ENCODE peak calls at places on chromosomes 2 and 18, in five cellular contexts. F is mammary epithelial cell, J is AG04449, Z is fibroblast of mammary gland, V is testis. Q is an unnamed sample.

GRCh38 chr18:64110692-64111480 is 38.0 kb downstream of the LINC00305 start:
- DNase-seq in F (no peak), J (no peak), Z (no peak), V (no peak), Q (peak; percentile 57)

GRCh38 chr18:68104036-68104435 is 587.5 kb upstream of the DSEL start:
- DNase-seq in F (no peak), J (no peak), Z (peak; percentile 1), V (no peak), Q (no peak)

GRCh38 chr2:11802782-11803191 is 56.4 kb downstream of the LPIN1 start:
- DNase-seq in F (no peak), J (no peak), Z (peak; percentile 90), V (no peak), Q (no peak)

GRCh38 chr18:61764381-61764780 is 128.4 kb downstream of the RNF152 start:
- DNase-seq in F (peak; percentile 33), J (no peak), Z (no peak), V (no peak), Q (no peak)

GRCh38 chr18:52082250-52082649 is 257.7 kb upstream of the DCC start:
- DNase-seq in F (no peak), J (no peak), Z (no peak), V (no peak), Q (no peak)

GRCh38 chr18:42780171-42780570 is 335.3 kb downstream of the RIT2 start:
- DNase-seq in F (no peak), J (no peak), Z (no peak), V (no peak), Q (no peak)

GRCh38 chr2:113089907-113090306 is 22.1 kb downstream of the IL1F10 start:
- DNase-seq in F (no peak), J (no peak), Z (no peak), V (no peak), Q (no peak)

GRCh38 chr18:79948719-79949411 is 2.6 kb downstream of the SLC66A2 start:
- DNase-seq in F (no peak), J (no peak), Z (no peak), V (peak; percentile 8), Q (no peak)

GRCh38 chr2:226970362-226970761 is 134.5 kb downstream of the RHBDD1 start:
- DNase-seq in F (no peak), J (no peak), Z (no peak), V (no peak), Q (no peak)

GRCh38 chr2:156818944-156819343 is 382.8 kb downstream of the GPD2 start:
- DNase-seq in F (no peak), J (no peak), Z (peak; percentile 84), V (no peak), Q (no peak)

GRCh38 chr2:128162266-128162665 is 71.3 kb downstream of the UGGT1 start:
- DNase-seq in F (no peak), J (no peak), Z (no peak), V (no peak), Q (no peak)

GRCh38 chr2:160484859-160485520 is 8.6 kb downstream of the RBMS1 start:
- DNase-seq in F (no peak), J (no peak), Z (no peak), V (no peak), Q (no peak)

GRCh38 chr2:129810521-129810920 is 168.9 kb upstream of the RAB6C start:
- DNase-seq in F (no peak), J (no peak), Z (no peak), V (no peak), Q (no peak)

GRCh38 chr18:78659748-78660147 is 319.9 kb upstream of the SALL3 start:
- DNase-seq in F (no peak), J (no peak), Z (no peak), V (no peak), Q (no peak)

GRCh38 chr2:61291851-61292575 is 130.0 kb downstream of the C2orf74 start:
- DNase-seq in F (no peak), J (no peak), Z (no peak), V (no peak), Q (peak; percentile 20)

GRCh38 chr2:134426721-134427120 is 172.8 kb downstream of the MGAT5 start:
- DNase-seq in F (no peak), J (no peak), Z (no peak), V (no peak), Q (no peak)

GRCh38 chr2:23460228-23460627 is 75.2 kb downstream of the KLHL29 start:
- DNase-seq in F (no peak), J (no peak), Z (peak; percentile 58), V (no peak), Q (peak; percentile 51)

GRCh38 chr2:12702661-12703121 is 14.0 kb upstream of the TRIB2 start:
- DNase-seq in F (peak; percentile 94), J (no peak), Z (peak; percentile 90), V (no peak), Q (peak; percentile 92)

GRCh38 chr2:188303363-188304031 is 11.8 kb downstream of the GULP1 start:
- DNase-seq in F (peak; percentile 49), J (no peak), Z (no peak), V (no peak), Q (no peak)

GRCh38 chr2:32895424-32895823 is 51.3 kb upstream of the LTBP1 start:
- DNase-seq in F (no peak), J (no peak), Z (no peak), V (no peak), Q (no peak)

GRCh38 chr2:28454016-28454930 is 41.6 kb upstream of the PLB1 start:
- DNase-seq in F (peak; percentile 80), J (peak; percentile 12), Z (peak; percentile 17), V (no peak), Q (peak; percentile 93)

GRCh38 chr2:220775856-220776467 is 796.1 kb downstream of the EPHA4 start:
- DNase-seq in F (no peak), J (no peak), Z (no peak), V (no peak), Q (peak; percentile 23)

GRCh38 chr2:156434461-156435291 is 1.5 kb upstream of the GPD2 start:
- DNase-seq in F (no peak), J (no peak), Z (peak; percentile 48), V (no peak), Q (peak; percentile 29)

GRCh38 chr2:234091432-234091879 is 41.0 kb downstream of the SPP2 start:
- DNase-seq in F (peak; percentile 72), J (no peak), Z (peak; percentile 17), V (peak; percentile 39), Q (peak; percentile 36)

GRCh38 chr18:31329787-31330438 is 12.0 kb downstream of the DSG1 start:
- DNase-seq in F (no peak), J (no peak), Z (no peak), V (no peak), Q (no peak)

GRCh38 chr2:241355983-241356870 is at the start of gene FARP2:
- DNase-seq in F (peak; percentile 96), J (peak; percentile 89), Z (peak; percentile 97), V (peak; percentile 100), Q (peak; percentile 99)

GRCh38 chr2:241356871-241357260 is 781 bp downstream of the FARP2 start:
- DNase-seq in F (no peak), J (no peak), Z (no peak), V (no peak), Q (no peak)

GRCh38 chr2:241358470-241358869 is 2.4 kb downstream of the FARP2 start:
- DNase-seq in F (no peak), J (no peak), Z (no peak), V (no peak), Q (no peak)

GRCh38 chr2:241359481-241360045 is 3.5 kb downstream of the FARP2 start:
- DNase-seq in F (no peak), J (no peak), Z (no peak), V (no peak), Q (no peak)

GRCh38 chr2:241357531-241357930 is 1.4 kb downstream of the FARP2 start:
- DNase-seq in F (no peak), J (no peak), Z (no peak), V (no peak), Q (peak; percentile 30)
- H3K4me3 ChIP-seq in F (no peak overlapping the region), J (peak overlapping the region; percentile 84), Z (no peak overlapping the region), V (no peak overlapping the region), Q (peak overlapping the region; percentile 77)

GRCh38 chr18:54961016-54961423 is 1.8 kb upstream of the CCDC68 start:
- DNase-seq in F (no peak), J (no peak), Z (no peak), V (no peak), Q (no peak)

GRCh38 chr18:54957295-54957694 is 2.0 kb downstream of the CCDC68 start:
- DNase-seq in F (no peak), J (no peak), Z (peak; percentile 16), V (peak; percentile 73), Q (no peak)

GRCh38 chr18:54957987-54958386 is 1.3 kb downstream of the CCDC68 start:
- DNase-seq in F (no peak), J (no peak), Z (peak; percentile 42), V (peak; percentile 67), Q (peak; percentile 44)

GRCh38 chr18:54960197-54960596 is 936 bp upstream of the CCDC68 start:
- DNase-seq in F (no peak), J (no peak), Z (no peak), V (no peak), Q (no peak)

DNA sequence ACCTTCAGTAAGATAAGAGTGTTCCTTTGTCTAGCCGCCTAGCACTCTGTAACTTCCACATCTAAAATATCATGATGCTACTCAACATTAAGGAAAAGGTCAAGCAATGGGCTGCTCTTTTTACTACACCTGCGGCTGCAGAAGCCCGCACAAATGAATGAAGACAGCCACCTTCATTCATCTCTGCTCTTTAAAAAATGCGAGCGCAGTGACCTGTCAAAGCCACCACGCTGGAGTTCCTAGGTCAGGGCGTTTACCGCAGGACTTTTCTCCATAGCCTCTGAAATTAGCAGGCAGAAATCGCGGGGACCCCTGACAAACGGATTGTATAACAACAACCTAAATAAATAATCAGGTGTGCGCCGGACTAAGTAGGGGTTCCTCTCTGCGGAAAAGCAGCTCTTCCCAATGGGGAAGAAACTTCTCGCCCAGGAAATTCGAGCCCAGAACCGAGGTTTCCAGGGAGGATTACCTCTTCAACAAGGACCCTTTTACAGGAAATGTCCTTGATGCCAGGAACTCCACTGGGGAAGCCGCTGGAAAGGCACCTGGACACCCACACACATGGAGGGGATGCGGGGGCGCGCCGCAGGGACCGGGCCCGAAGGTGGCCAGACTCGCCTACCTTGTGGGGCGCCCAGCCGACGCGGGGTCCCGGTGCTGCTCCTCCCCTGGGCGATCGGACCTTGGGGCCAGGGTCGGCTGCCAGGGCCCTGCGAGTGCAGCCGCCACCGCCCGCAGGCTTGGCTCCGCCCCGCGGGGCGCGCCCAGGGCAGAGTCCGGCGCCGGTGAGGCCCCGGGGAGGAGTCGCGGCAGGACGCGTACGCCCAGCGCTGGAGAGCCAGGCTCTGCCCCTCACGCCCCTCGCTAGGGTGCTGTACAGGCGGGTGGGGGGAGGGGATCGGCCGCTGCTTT is at the start of gene CCDC68:
- DNase-seq in F (no peak), J (no peak), Z (no peak), V (peak; percentile 62), Q (peak; percentile 55)
- H3K4me3 ChIP-seq in F (no peak within 1 kb of the TSS), J (peak within 1 kb of the TSS; percentile 48), Z (peak within 1 kb of the TSS; percentile 43), V (peak within 1 kb of the TSS; percentile 65), Q (peak within 1 kb of the TSS; percentile 64)

DNA sequence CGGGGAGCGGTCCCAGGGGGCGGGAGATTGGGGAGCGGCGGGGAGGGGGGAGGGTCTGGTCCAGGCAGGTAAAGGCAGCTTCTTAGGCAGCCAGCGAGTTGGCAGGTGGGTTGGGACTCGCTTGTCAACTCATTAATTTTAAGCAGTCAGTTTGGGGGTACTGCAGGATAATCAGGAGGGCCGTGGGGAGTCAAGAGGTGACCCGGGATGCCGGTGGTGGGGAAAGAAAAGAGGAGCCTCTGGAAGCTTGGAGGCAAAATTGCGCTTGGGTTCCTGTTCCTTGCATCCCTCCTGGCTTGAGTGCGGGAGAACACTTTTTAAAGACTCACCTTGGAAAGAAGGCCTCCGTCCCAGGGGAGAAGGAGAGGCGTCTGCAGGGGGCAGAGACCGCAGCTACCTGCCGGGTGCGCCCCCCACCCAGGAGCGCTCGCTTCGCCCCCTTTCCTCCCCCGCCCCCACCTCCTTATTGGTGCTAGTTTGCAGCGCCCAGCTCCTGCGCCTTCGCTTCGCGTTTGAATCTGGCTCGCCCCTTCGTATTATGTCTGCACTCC is at the start of gene KCNJ3:
- DNase-seq in F (no peak), J (no peak), Z (no peak), V (no peak), Q (no peak)
- H3K4me3 ChIP-seq in F (no peak within 1 kb of the TSS), J (no peak within 1 kb of the TSS), Z (no peak within 1 kb of the TSS), V (peak within 1 kb of the TSS; percentile 60), Q (no peak within 1 kb of the TSS)

GRCh38 chr2:219570924-219571310 is 422 bp downstream of the OBSL1 start:
- DNase-seq in F (peak; percentile 8), J (no peak), Z (no peak), V (no peak), Q (no peak)
- H3K4me3 ChIP-seq in F (peak overlapping the region; percentile 76), J (peak overlapping the region; percentile 72), Z (peak overlapping the region; percentile 53), V (peak overlapping the region; percentile 69), Q (peak overlapping the region; percentile 50)